ENCODE peak calls at places on chromosome 21, in four cellular contexts. R is mammary epithelial cell, Y is fibroblast of lung, U is neural progenitor cell. T is an unnamed sample.

GRCh38 chr21:33975548-33976081 is 60.0 kb upstream of the ATP5PO start:
- DNase-seq in R (peak), Y (no peak), U (no peak), T (no peak)

GRCh38 chr21:33700491-33700890 is 58.2 kb downstream of the ITSN1 start:
- DNase-seq in R (no peak), Y (no peak), U (no peak), T (no peak)

GRCh38 chr21:44965251-44966022 is 25.6 kb downstream of the SLX9 start:
- DNase-seq in R (no peak), Y (peak), U (no peak), T (peak)

GRCh38 chr21:39263372-39263771 is 50.1 kb downstream of the BRWD1 start:
- DNase-seq in R (peak), Y (peak), U (no peak), T (no peak)

GRCh38 chr21:27779604-27780003 is 812.7 kb upstream of the ADAMTS5 start:
- DNase-seq in R (no peak), Y (no peak), U (no peak), T (no peak)

GRCh38 chr21:25298512-25299491 is 308.5 kb downstream of the MRPL39 start:
- DNase-seq in R (no peak), Y (no peak), U (no peak), T (no peak)

GRCh38 chr21:38671716-38672115 is 134.0 kb upstream of the ETS2 start:
- DNase-seq in R (no peak), Y (peak), U (no peak), T (no peak)

GRCh38 chr21:35637431-35637830 is 422.9 kb downstream of the SETD4 start:
- DNase-seq in R (peak), Y (peak), U (no peak), T (no peak)

GRCh38 chr21:44880762-44881585 is 7.5 kb upstream of the PTTG1IP start:
- DNase-seq in R (peak), Y (peak), U (no peak), T (no peak)

GRCh38 chr21:17818158-17819113 is 720 bp downstream of the C21orf91 start:
- DNase-seq in R (peak), Y (peak), U (peak), T (peak)

GRCh38 chr21:33948096-33948950 is 32.7 kb upstream of the ATP5PO start:
- DNase-seq in R (no peak), Y (peak), U (peak), T (peak)

GRCh38 chr21:28538987-28539622 is 453.6 kb downstream of the LTN1 start:
- DNase-seq in R (peak), Y (peak), U (no peak), T (no peak)

GRCh38 chr21:36104306-36105300 is 30.3 kb upstream of the CBR3 start:
- DNase-seq in R (peak), Y (peak), U (peak), T (peak)

GRCh38 chr21:42417533-42417932 is 13.8 kb downstream of the UBASH3A start:
- DNase-seq in R (no peak), Y (no peak), U (no peak), T (no peak)

GRCh38 chr21:36185498-36185897 is 28.9 kb downstream of the DOP1B start:
- DNase-seq in R (no peak), Y (no peak), U (no peak), T (peak)

GRCh38 chr21:35400233-35400939 is 351.3 kb upstream of the RUNX1 start:
- DNase-seq in R (peak), Y (peak), U (peak), T (no peak)

GRCh38 chr21:22575165-22575584 is 1577.0 kb downstream of the NCAM2 start:
- DNase-seq in R (no peak), Y (no peak), U (peak), T (no peak)

GRCh38 chr21:17813353-17813752 is 5.8 kb downstream of the C21orf91 start:
- DNase-seq in R (no peak), Y (no peak), U (no peak), T (no peak)

GRCh38 chr21:44444286-44444931 is 10.9 kb upstream of the LRRC3 start:
- DNase-seq in R (no peak), Y (no peak), U (peak), T (peak)

GRCh38 chr21:27466175-27466574 is 499.3 kb upstream of the ADAMTS5 start:
- DNase-seq in R (no peak), Y (no peak), U (no peak), T (no peak)

GRCh38 chr21:36255650-36256047 is 64.3 kb upstream of the MORC3 start:
- DNase-seq in R (no peak), Y (no peak), U (no peak), T (no peak)

GRCh38 chr21:41168391-41169257 is 664 bp downstream of the BACE2 start:
- DNase-seq in R (peak), Y (peak), U (peak), T (peak)
- TF ChIP-seq CTCF in R (peak), Y (peak), U (no peak), T (no peak)

DNA sequence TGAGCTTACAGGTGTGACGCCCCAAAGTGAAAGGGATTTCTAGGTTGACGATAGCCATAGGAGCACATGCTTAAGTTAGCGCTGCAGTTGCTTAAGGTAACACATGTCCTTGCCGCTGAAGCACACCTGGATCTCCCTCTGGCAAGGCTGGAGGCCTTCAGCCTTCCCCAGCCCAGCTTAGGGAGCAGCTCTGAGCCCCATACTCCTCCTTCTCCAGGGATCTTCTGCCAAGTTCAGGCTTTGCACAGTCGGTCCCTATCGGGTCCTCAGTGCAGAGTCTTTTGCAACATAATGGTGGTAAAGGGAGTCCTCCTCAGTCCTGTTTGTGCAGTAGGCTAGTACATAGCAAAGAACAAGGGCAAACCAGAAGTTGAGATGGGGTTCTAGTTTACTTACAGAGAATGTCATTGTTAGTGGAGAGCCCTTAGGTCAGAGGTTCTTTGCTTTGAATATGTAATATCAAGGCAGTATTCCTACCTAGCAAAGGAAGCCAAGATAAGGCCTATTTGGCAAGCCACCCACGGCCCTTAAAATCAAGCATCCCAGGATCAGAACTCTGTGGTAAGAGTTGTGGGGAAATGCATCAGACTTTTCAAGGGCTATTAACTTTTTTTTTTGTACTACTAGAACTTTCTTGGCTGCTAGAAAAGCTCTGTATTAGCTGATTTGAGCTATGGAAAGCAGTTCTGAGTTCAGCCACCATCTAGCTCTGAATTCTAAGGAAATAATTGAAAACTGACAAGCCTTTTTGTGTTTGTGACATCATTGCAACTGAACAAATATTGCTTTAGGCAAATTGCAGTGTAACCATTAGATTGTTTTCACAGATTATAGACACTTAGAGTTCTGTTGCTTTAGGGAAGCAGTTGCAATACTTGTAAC is 1.4 kb downstream of the EVA1C start:
- DNase-seq in R (peak), Y (peak), U (no peak), T (no peak)
- H3K9ac ChIP-seq in R (peak), Y (no peak), U (no peak), T (peak)

DNA sequence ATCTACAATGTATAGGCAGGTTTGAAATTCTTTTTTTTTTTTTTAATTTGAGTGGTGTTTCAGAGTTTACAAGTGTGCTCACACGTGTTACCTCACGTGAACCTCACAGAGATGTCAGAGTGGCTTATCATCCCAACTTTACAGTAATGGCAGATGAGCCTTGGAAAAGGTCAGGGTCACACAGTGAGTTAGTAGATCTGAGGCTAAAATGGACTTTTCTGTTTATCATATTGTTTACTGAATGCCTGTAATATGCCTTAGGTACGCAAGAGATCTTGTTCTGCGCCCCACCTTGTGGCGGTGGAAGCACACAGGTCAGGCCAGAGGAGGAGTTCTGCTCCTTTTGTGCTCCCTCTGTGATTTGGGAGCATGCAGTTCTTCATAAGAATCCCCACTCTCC is 80.0 kb downstream of the DYRK1A start:
- DNase-seq in R (no peak), Y (no peak), U (peak), T (no peak)
- TF ChIP-seq CTCF in R (peak), Y (no peak), U (peak), T (no peak)

DNA sequence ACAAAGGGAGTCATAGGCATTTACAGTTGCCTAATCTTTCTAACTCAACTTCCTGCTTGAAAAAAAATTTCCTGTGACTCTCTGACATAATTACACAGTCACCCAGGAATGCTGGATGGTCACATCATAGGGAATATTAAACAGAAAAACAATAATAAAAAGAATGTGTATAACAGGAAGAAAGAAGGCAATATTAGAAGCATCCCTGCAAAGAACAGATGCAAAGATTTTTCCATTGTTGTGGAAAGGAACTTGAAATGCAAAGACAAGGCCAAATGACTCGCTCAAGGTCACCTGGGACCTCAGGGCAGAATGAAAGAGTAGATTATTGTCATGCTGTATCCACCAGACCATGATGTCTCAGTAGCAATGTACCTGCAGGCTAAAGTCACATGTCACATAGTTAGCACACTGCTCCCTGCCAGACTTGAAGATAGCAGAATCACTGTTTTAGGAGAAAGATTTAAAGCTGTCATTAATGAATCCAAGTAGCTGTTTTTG is 184.3 kb downstream of the CYYR1 start:
- DNase-seq in R (peak), Y (peak), U (no peak), T (no peak)
- H3K9ac ChIP-seq in R (no peak), Y (no peak), U (no peak), T (no peak)

GRCh38 chr21:31902438-31902837 is 29.6 kb downstream of the HUNK start:
- DNase-seq in R (no peak), Y (no peak), U (no peak), T (no peak)

GRCh38 chr21:31900121-31900895 is 27.5 kb downstream of the HUNK start:
- DNase-seq in R (no peak), Y (no peak), U (no peak), T (no peak)

GRCh38 chr21:31897311-31897710 is 24.5 kb downstream of the HUNK start:
- DNase-seq in R (no peak), Y (no peak), U (no peak), T (no peak)

GRCh38 chr21:31901342-31901741 is 28.5 kb downstream of the HUNK start:
- DNase-seq in R (no peak), Y (no peak), U (no peak), T (no peak)

GRCh38 chr21:31898898-31899630 is 26.2 kb downstream of the HUNK start:
- DNase-seq in R (no peak), Y (no peak), U (no peak), T (no peak)
- TF ChIP-seq CTCF in R (no peak), Y (no peak), U (no peak), T (no peak)

GRCh38 chr21:14750041-14750440 is 203.9 kb upstream of the SAMSN1 start:
- DNase-seq in R (no peak), Y (no peak), U (no peak), T (no peak)

GRCh38 chr21:14752006-14752909 is 206.1 kb upstream of the SAMSN1 start:
- DNase-seq in R (no peak), Y (no peak), U (no peak), T (no peak)

GRCh38 chr21:14751011-14751410 is 204.9 kb upstream of the SAMSN1 start:
- DNase-seq in R (no peak), Y (no peak), U (no peak), T (no peak)

GRCh38 chr21:14751602-14752001 is 205.5 kb upstream of the SAMSN1 start:
- DNase-seq in R (no peak), Y (no peak), U (no peak), T (no peak)

DNA sequence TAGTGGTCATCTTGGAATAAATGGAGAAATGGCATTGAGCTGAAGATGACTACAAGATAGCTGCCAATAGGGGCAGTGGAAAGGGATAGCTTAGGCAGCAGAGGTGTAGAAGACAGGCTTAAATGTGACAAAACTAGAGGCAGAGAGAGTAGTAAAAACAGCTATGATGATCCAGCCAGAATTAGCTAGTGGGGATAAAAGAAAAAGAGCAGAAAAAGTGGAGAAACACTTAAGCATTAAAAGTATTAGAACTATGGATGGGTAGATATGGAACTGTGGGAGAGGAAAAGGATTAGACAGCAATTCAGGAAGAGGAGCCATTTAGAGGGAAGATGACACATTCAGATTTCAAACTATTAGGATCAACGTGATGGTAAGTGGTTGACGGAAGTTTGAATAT is 202.5 kb upstream of the SAMSN1 start:
- DNase-seq in R (no peak), Y (no peak), U (no peak), T (no peak)
- H3K9ac ChIP-seq in R (no peak), Y (no peak), U (no peak), T (no peak)

GRCh38 chr21:46552274-46552673 is 52.6 kb downstream of the S100B start:
- DNase-seq in R (no peak), Y (no peak), U (no peak), T (no peak)

GRCh38 chr21:46550511-46550941 is 54.4 kb downstream of the S100B start:
- DNase-seq in R (no peak), Y (no peak), U (no peak), T (no peak)

GRCh38 chr21:46552865-46553379 is 52.0 kb downstream of the S100B start:
- DNase-seq in R (no peak), Y (no peak), U (no peak), T (no peak)

GRCh38 chr21:46549650-46550049 is 55.2 kb downstream of the S100B start:
- DNase-seq in R (no peak), Y (no peak), U (no peak), T (no peak)

GRCh38 chr21:46551636-46552241 is 53.1 kb downstream of the S100B start:
- DNase-seq in R (no peak), Y (no peak), U (no peak), T (no peak)
- TF ChIP-seq CTCF in R (no peak), Y (no peak), U (no peak), T (no peak)

T was measured in kidney.